ENCODE peak calls at places on chromosome 17, in four cellular contexts. B is fibroblast of villous mesenchyme, Q is AG10803, T is GM06990. S is an unnamed sample.

GRCh38 chr17:80596760-80597608 is 52.3 kb downstream of the RPTOR start:
- DNase-seq in B (no peak), Q (no peak), T (no peak), S (no peak)

GRCh38 chr17:83079766-83080616 is 582 bp downstream of the METRNL start:
- DNase-seq in B (no peak), Q (no peak), T (no peak), S (peak; percentile 71)

GRCh38 chr17:74086992-74087391 is 116.5 kb upstream of the RPL38 start:
- DNase-seq in B (no peak), Q (no peak), T (no peak), S (no peak)

GRCh38 chr17:81509687-81510523 is 2.7 kb downstream of the ACTG1 start:
- DNase-seq in B (peak; percentile 71), Q (no peak), T (no peak), S (no peak)

GRCh38 chr17:45432405-45433113 is at the start of gene ARHGAP27:
- DNase-seq in B (peak; percentile 23), Q (no peak), T (no peak), S (no peak)

GRCh38 chr17:2710804-2711607 is 558 bp downstream of the CLUH start:
- DNase-seq in B (peak; percentile 33), Q (no peak), T (peak; percentile 58), S (no peak)

GRCh38 chr17:37650419-37651003 is 7.3 kb upstream of the DDX52 start:
- DNase-seq in B (peak; percentile 48), Q (peak; percentile 66), T (no peak), S (peak; percentile 29)

GRCh38 chr17:33986566-33986965 is 268.5 kb upstream of the CCL2 start:
- DNase-seq in B (no peak), Q (no peak), T (no peak), S (no peak)

GRCh38 chr17:28057731-28058246 is 15.3 kb downstream of the NLK start:
- DNase-seq in B (peak; percentile 77), Q (peak; percentile 9), T (peak; percentile 75), S (peak; percentile 56)

GRCh38 chr17:74368341-74369152 is 1.2 kb downstream of the GPR142 start:
- DNase-seq in B (peak; percentile 52), Q (peak; percentile 46), T (peak; percentile 43), S (peak; percentile 87)

GRCh38 chr17:71938340-71939010 is 182.3 kb upstream of the SOX9 start:
- DNase-seq in B (no peak), Q (peak; percentile 24), T (no peak), S (no peak)

GRCh38 chr17:351875-352420 is 659 bp downstream of the RPH3AL start:
- DNase-seq in B (no peak), Q (no peak), T (no peak), S (no peak)

GRCh38 chr17:7837375-7838290 is 3.6 kb downstream of the KDM6B start:
- DNase-seq in B (peak; percentile 34), Q (no peak), T (no peak), S (no peak)

DNA sequence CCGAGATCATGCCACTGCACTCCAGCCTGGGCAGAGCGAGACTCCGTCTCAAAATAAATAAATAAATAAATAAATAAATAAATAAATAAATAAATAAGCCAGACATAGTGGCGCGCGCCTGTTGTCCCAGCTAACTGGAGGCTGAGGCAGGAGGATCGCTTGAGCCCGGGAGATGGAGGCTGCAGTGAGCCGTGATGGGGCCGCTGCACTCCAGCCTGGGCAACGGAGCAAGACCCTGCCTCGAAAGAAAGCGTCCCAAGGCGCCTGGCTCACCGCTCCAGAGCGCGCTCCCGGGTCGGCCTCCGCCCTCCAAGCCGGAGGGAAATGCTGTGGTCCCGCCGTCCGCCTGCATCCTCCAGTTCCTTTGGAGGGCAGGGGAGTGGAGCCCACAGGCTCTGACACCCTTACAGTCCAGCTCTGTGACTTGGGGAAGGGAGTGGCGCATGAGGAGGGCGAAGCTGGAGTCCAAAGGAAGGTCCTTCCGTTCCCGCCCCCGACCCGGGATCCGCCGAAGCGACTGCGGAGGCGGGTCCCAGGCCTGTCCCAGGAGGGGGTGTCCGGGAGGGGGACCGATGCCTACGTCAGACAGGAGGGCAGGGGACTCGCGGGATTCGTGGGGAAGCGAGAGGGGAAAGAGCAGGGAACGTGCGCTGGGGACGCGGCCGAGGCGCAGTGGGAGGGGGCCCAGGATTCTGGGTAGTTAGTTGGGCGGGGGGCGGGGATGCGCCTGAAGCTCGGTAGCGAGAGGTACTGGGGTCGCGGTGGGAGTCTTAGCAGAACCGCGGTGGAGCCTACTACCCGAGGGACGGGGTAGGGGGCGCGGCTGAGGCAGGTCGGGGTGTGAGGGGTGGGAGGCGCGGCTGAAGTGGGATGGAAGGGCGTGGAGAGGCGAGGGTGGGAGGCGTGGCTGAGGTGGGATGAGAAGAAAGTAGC is 8.4 kb upstream of the TRPV2 start:
- DNase-seq in B (peak; percentile 37), Q (no peak), T (peak; percentile 61), S (peak; percentile 59)
- TF ChIP-seq CTCF in B (peak; percentile 3), Q (no peak), T (no peak), S (no peak)

GRCh38 chr17:78723957-78724356 is 58.1 kb downstream of the CYTH1 start:
- DNase-seq in B (no peak), Q (no peak), T (no peak), S (no peak)
- TF ChIP-seq CTCF in B (no peak), Q (no peak), T (no peak), S (no peak)

DNA sequence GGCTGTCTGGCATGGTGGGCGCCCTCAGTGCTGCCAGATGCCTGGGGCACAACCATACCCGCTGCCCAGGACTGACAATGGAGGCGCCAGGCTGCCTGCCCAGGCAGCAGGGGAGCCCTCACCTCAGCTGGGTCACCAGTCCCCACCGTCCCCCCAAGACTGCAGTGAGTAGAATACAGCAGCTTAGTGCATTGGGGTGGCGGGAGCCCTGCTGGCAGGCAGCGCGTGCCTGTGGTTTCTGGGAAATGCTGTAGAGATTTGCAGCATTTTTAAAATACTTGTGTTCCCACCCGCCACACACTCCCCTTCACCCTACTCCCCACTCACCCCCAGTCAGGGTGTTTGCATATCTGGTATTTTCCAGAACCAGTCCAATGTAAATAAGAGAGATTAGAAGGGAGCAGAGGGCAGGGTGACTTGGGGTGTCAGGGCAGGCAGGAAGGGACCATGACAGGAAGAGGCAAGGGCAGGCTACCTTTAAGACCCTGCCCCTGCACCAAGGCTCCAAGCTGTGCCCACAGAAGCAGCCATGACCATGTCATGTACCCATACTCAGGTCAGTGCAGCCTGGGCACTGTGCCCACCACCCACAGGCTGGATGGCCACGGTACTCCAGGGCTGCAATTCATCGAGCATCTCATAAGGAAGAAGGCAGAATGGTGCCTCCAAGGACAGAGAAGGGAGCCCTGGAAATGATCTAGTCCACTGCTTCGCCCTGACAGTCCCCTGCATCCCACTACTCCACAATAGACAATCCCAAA is 21.5 kb downstream of the MYO18A start:
- DNase-seq in B (peak; percentile 91), Q (peak; percentile 77), T (no peak), S (no peak)
- TF ChIP-seq CTCF in B (no peak), Q (no peak), T (no peak), S (no peak)

GRCh38 chr17:31378638-31379037 is 12.8 kb upstream of the RAB11FIP4 start:
- DNase-seq in B (no peak), Q (no peak), T (no peak), S (no peak)
- TF ChIP-seq CTCF in B (peak; percentile 5), Q (no peak), T (no peak), S (no peak)

GRCh38 chr17:12104831-12105230 is 84.2 kb downstream of the MAP2K4 start:
- DNase-seq in B (no peak), Q (no peak), T (no peak), S (no peak)
- TF ChIP-seq CTCF in B (no peak), Q (no peak), T (no peak), S (no peak)

GRCh38 chr17:77723071-77723908 is 235.2 kb upstream of the TNRC6C start:
- DNase-seq in B (no peak), Q (no peak), T (no peak), S (no peak)

GRCh38 chr17:77721823-77722160 is 236.7 kb upstream of the TNRC6C start:
- DNase-seq in B (no peak), Q (no peak), T (no peak), S (no peak)

GRCh38 chr17:77720946-77721822 is 237.3 kb upstream of the TNRC6C start:
- DNase-seq in B (no peak), Q (no peak), T (no peak), S (no peak)

GRCh38 chr17:77723909-77724875 is 234.3 kb upstream of the TNRC6C start:
- DNase-seq in B (no peak), Q (no peak), T (no peak), S (no peak)

GRCh38 chr17:77722366-77722765 is 236.1 kb upstream of the TNRC6C start:
- DNase-seq in B (no peak), Q (no peak), T (no peak), S (no peak)
- TF ChIP-seq CTCF in B (no peak), Q (no peak), T (no peak), S (no peak)

GRCh38 chr17:21041753-21042433 is 918 bp downstream of the USP22 start:
- DNase-seq in B (peak; percentile 80), Q (peak; percentile 73), T (peak; percentile 72), S (peak; percentile 82)

GRCh38 chr17:21043296-21044232 is 753 bp upstream of the USP22 start:
- DNase-seq in B (peak; percentile 99), Q (peak; percentile 99), T (peak; percentile 98), S (no peak)

GRCh38 chr17:21037117-21037803 is 5.6 kb downstream of the USP22 start:
- DNase-seq in B (no peak), Q (no peak), T (no peak), S (no peak)

GRCh38 chr17:21042434-21043295 is at the start of gene USP22:
- DNase-seq in B (no peak), Q (no peak), T (no peak), S (peak; percentile 94)

GRCh38 chr17:21039839-21040575 is 2.8 kb downstream of the USP22 start:
- DNase-seq in B (peak; percentile 56), Q (peak; percentile 55), T (no peak), S (no peak)
- TF ChIP-seq CTCF in B (peak; percentile 44), Q (peak; percentile 60), T (peak; percentile 61), S (peak; percentile 7)

GRCh38 chr17:67995568-67996191 is 589 bp downstream of the C17orf58 start:
- DNase-seq in B (peak; percentile 20), Q (no peak), T (no peak), S (peak; percentile 52)
- TF ChIP-seq CTCF in B (no peak), Q (no peak), T (no peak), S (no peak)

GRCh38 chr17:57834146-57834741 is 15.6 kb downstream of the MRPS23 start:
- DNase-seq in B (no peak), Q (peak; percentile 42), T (no peak), S (no peak)
- TF ChIP-seq CTCF in B (peak; percentile 9), Q (peak; percentile 4), T (no peak), S (no peak)